ENCODE peak calls at places on chromosomes 7 and 10, in four cellular contexts. One of them, this sample, is unnamed.

GRCh38 chr7:108311446-108312168 is 144.6 kb downstream of the NRCAM start:
- DNase-seq in stimulated activated CD8-positive, alpha-beta memory T cell treated with anti-CD3 and anti-CD28 coated beads, Interleukin-7, amount 100 ng/mL, for 1 hour: no peak
- DNase-seq in EL: peak
- DNase-seq in iPS DF 19.7: no peak
- DNase-seq in this sample: peak

GRCh38 chr7:139960158-139960557 is 102.6 kb downstream of the PARP12 start:
- DNase-seq in stimulated activated CD8-positive, alpha-beta memory T cell treated with anti-CD3 and anti-CD28 coated beads, Interleukin-7, amount 100 ng/mL, for 1 hour: no peak
- DNase-seq in EL: peak
- DNase-seq in iPS DF 19.7: no peak
- DNase-seq in this sample: no peak

GRCh38 chr10:95485030-95485429 is 76.1 kb downstream of the SORBS1 start:
- DNase-seq in stimulated activated CD8-positive, alpha-beta memory T cell treated with anti-CD3 and anti-CD28 coated beads, Interleukin-7, amount 100 ng/mL, for 1 hour: no peak
- DNase-seq in EL: no peak
- DNase-seq in iPS DF 19.7: no peak
- DNase-seq in this sample: no peak

GRCh38 chr7:26291699-26292538 is at the start of gene SNX10:
- DNase-seq in stimulated activated CD8-positive, alpha-beta memory T cell treated with anti-CD3 and anti-CD28 coated beads, Interleukin-7, amount 100 ng/mL, for 1 hour: peak
- DNase-seq in EL: peak
- DNase-seq in iPS DF 19.7: peak
- DNase-seq in this sample: peak

GRCh38 chr7:1458676-1459511 is at the start of gene MICALL2:
- DNase-seq in stimulated activated CD8-positive, alpha-beta memory T cell treated with anti-CD3 and anti-CD28 coated beads, Interleukin-7, amount 100 ng/mL, for 1 hour: no peak
- DNase-seq in EL: peak
- DNase-seq in iPS DF 19.7: no peak
- DNase-seq in this sample: peak

GRCh38 chr7:130274983-130275649 is 8.5 kb downstream of the CPA2 start:
- DNase-seq in stimulated activated CD8-positive, alpha-beta memory T cell treated with anti-CD3 and anti-CD28 coated beads, Interleukin-7, amount 100 ng/mL, for 1 hour: no peak
- DNase-seq in EL: no peak
- DNase-seq in iPS DF 19.7: no peak
- DNase-seq in this sample: no peak

GRCh38 chr10:3095373-3096139 is 28.2 kb downstream of the PFKP start:
- DNase-seq in stimulated activated CD8-positive, alpha-beta memory T cell treated with anti-CD3 and anti-CD28 coated beads, Interleukin-7, amount 100 ng/mL, for 1 hour: peak
- DNase-seq in EL: peak
- DNase-seq in iPS DF 19.7: no peak
- DNase-seq in this sample: peak

GRCh38 chr7:50274361-50274760 is 30.2 kb upstream of the IKZF1 start:
- DNase-seq in stimulated activated CD8-positive, alpha-beta memory T cell treated with anti-CD3 and anti-CD28 coated beads, Interleukin-7, amount 100 ng/mL, for 1 hour: no peak
- DNase-seq in EL: no peak
- DNase-seq in iPS DF 19.7: no peak
- DNase-seq in this sample: no peak

GRCh38 chr7:148697256-148697841 is 1.4 kb upstream of the CUL1 start:
- DNase-seq in stimulated activated CD8-positive, alpha-beta memory T cell treated with anti-CD3 and anti-CD28 coated beads, Interleukin-7, amount 100 ng/mL, for 1 hour: no peak
- DNase-seq in EL: peak
- DNase-seq in iPS DF 19.7: no peak
- DNase-seq in this sample: peak

GRCh38 chr10:944034-944831 is 12.7 kb upstream of the LARP4B start:
- DNase-seq in stimulated activated CD8-positive, alpha-beta memory T cell treated with anti-CD3 and anti-CD28 coated beads, Interleukin-7, amount 100 ng/mL, for 1 hour: no peak
- DNase-seq in EL: peak
- DNase-seq in iPS DF 19.7: no peak
- DNase-seq in this sample: peak

GRCh38 chr7:70766694-70767093 is 365.2 kb upstream of the GALNT17 start:
- DNase-seq in stimulated activated CD8-positive, alpha-beta memory T cell treated with anti-CD3 and anti-CD28 coated beads, Interleukin-7, amount 100 ng/mL, for 1 hour: no peak
- DNase-seq in EL: no peak
- DNase-seq in iPS DF 19.7: no peak
- DNase-seq in this sample: no peak

GRCh38 chr10:44929356-44930113 is 18.4 kb downstream of the TMEM72 start:
- DNase-seq in stimulated activated CD8-positive, alpha-beta memory T cell treated with anti-CD3 and anti-CD28 coated beads, Interleukin-7, amount 100 ng/mL, for 1 hour: no peak
- DNase-seq in EL: no peak
- DNase-seq in iPS DF 19.7: no peak
- DNase-seq in this sample: no peak

GRCh38 chr7:4189151-4189570 is 492.9 kb upstream of the FOXK1 start:
- DNase-seq in stimulated activated CD8-positive, alpha-beta memory T cell treated with anti-CD3 and anti-CD28 coated beads, Interleukin-7, amount 100 ng/mL, for 1 hour: no peak
- DNase-seq in EL: no peak
- DNase-seq in iPS DF 19.7: no peak
- DNase-seq in this sample: no peak

GRCh38 chr10:3407208-3407607 is 234.6 kb upstream of the PITRM1 start:
- DNase-seq in stimulated activated CD8-positive, alpha-beta memory T cell treated with anti-CD3 and anti-CD28 coated beads, Interleukin-7, amount 100 ng/mL, for 1 hour: no peak
- DNase-seq in EL: peak
- DNase-seq in iPS DF 19.7: no peak
- DNase-seq in this sample: peak

GRCh38 chr7:80206763-80207162 is 72.1 kb downstream of the GNAI1 start:
- DNase-seq in stimulated activated CD8-positive, alpha-beta memory T cell treated with anti-CD3 and anti-CD28 coated beads, Interleukin-7, amount 100 ng/mL, for 1 hour: no peak
- DNase-seq in EL: no peak
- DNase-seq in iPS DF 19.7: no peak
- DNase-seq in this sample: no peak

GRCh38 chr7:79361214-79361613 is 92.3 kb downstream of the MAGI2 start:
- DNase-seq in stimulated activated CD8-positive, alpha-beta memory T cell treated with anti-CD3 and anti-CD28 coated beads, Interleukin-7, amount 100 ng/mL, for 1 hour: no peak
- DNase-seq in EL: no peak
- DNase-seq in iPS DF 19.7: peak
- DNase-seq in this sample: no peak

GRCh38 chr7:8217200-8218068 is 44.5 kb downstream of the ICA1 start:
- DNase-seq in stimulated activated CD8-positive, alpha-beta memory T cell treated with anti-CD3 and anti-CD28 coated beads, Interleukin-7, amount 100 ng/mL, for 1 hour: no peak
- DNase-seq in EL: peak
- DNase-seq in iPS DF 19.7: no peak
- DNase-seq in this sample: peak

GRCh38 chr10:27743736-27744477 is 1.7 kb downstream of the MKX start:
- DNase-seq in stimulated activated CD8-positive, alpha-beta memory T cell treated with anti-CD3 and anti-CD28 coated beads, Interleukin-7, amount 100 ng/mL, for 1 hour: no peak
- DNase-seq in EL: peak
- DNase-seq in iPS DF 19.7: no peak
- DNase-seq in this sample: peak

GRCh38 chr10:91409869-91410637 is at the start of gene HECTD2:
- DNase-seq in stimulated activated CD8-positive, alpha-beta memory T cell treated with anti-CD3 and anti-CD28 coated beads, Interleukin-7, amount 100 ng/mL, for 1 hour: peak
- DNase-seq in EL: peak
- DNase-seq in iPS DF 19.7: no peak
- DNase-seq in this sample: peak

GRCh38 chr7:133705596-133705995 is 421.5 kb upstream of the LRGUK start:
- DNase-seq in stimulated activated CD8-positive, alpha-beta memory T cell treated with anti-CD3 and anti-CD28 coated beads, Interleukin-7, amount 100 ng/mL, for 1 hour: no peak
- DNase-seq in EL: peak
- DNase-seq in iPS DF 19.7: no peak
- DNase-seq in this sample: peak

GRCh38 chr10:48470115-48470892 is 134.6 kb downstream of the ARHGAP22 start:
- DNase-seq in stimulated activated CD8-positive, alpha-beta memory T cell treated with anti-CD3 and anti-CD28 coated beads, Interleukin-7, amount 100 ng/mL, for 1 hour: no peak
- DNase-seq in EL: no peak
- DNase-seq in iPS DF 19.7: no peak
- DNase-seq in this sample: no peak

GRCh38 chr10:108663551-108663950 is 1259.8 kb downstream of the XPNPEP1 start:
- DNase-seq in stimulated activated CD8-positive, alpha-beta memory T cell treated with anti-CD3 and anti-CD28 coated beads, Interleukin-7, amount 100 ng/mL, for 1 hour: no peak
- DNase-seq in EL: no peak
- DNase-seq in iPS DF 19.7: no peak
- DNase-seq in this sample: no peak

GRCh38 chr7:4738711-4739527 is 36.5 kb upstream of the AP5Z1 start:
- DNase-seq in stimulated activated CD8-positive, alpha-beta memory T cell treated with anti-CD3 and anti-CD28 coated beads, Interleukin-7, amount 100 ng/mL, for 1 hour: no peak
- DNase-seq in EL: peak
- DNase-seq in iPS DF 19.7: no peak
- DNase-seq in this sample: peak

GRCh38 chr7:39609084-39609461 is 14.3 kb upstream of the RALA start:
- DNase-seq in stimulated activated CD8-positive, alpha-beta memory T cell treated with anti-CD3 and anti-CD28 coated beads, Interleukin-7, amount 100 ng/mL, for 1 hour: no peak
- DNase-seq in EL: peak
- DNase-seq in iPS DF 19.7: no peak
- DNase-seq in this sample: peak

GRCh38 chr10:30320248-30320647 is 28.8 kb downstream of the MTPAP start:
- DNase-seq in stimulated activated CD8-positive, alpha-beta memory T cell treated with anti-CD3 and anti-CD28 coated beads, Interleukin-7, amount 100 ng/mL, for 1 hour: no peak
- DNase-seq in EL: no peak
- DNase-seq in iPS DF 19.7: no peak
- DNase-seq in this sample: no peak

GRCh38 chr10:70309661-70310060 is 25.9 kb upstream of the NPFFR1 start:
- DNase-seq in stimulated activated CD8-positive, alpha-beta memory T cell treated with anti-CD3 and anti-CD28 coated beads, Interleukin-7, amount 100 ng/mL, for 1 hour: no peak
- DNase-seq in EL: no peak
- DNase-seq in iPS DF 19.7: no peak
- DNase-seq in this sample: no peak

GRCh38 chr10:35092851-35093250 is 2.7 kb upstream of the CUL2 start:
- DNase-seq in stimulated activated CD8-positive, alpha-beta memory T cell treated with anti-CD3 and anti-CD28 coated beads, Interleukin-7, amount 100 ng/mL, for 1 hour: no peak
- DNase-seq in EL: peak
- DNase-seq in iPS DF 19.7: no peak
- DNase-seq in this sample: peak

GRCh38 chr10:94046152-94046551 is 52.4 kb downstream of the PLCE1 start:
- DNase-seq in stimulated activated CD8-positive, alpha-beta memory T cell treated with anti-CD3 and anti-CD28 coated beads, Interleukin-7, amount 100 ng/mL, for 1 hour: no peak
- DNase-seq in EL: no peak
- DNase-seq in iPS DF 19.7: no peak
- DNase-seq in this sample: no peak

GRCh38 chr10:61747341-61747740 is 84.6 kb downstream of the CABCOCO1 start:
- DNase-seq in stimulated activated CD8-positive, alpha-beta memory T cell treated with anti-CD3 and anti-CD28 coated beads, Interleukin-7, amount 100 ng/mL, for 1 hour: no peak
- DNase-seq in EL: peak
- DNase-seq in iPS DF 19.7: no peak
- DNase-seq in this sample: no peak

GRCh38 chr7:138207555-138207971 is 131.3 kb downstream of the AKR1D1 start:
- DNase-seq in stimulated activated CD8-positive, alpha-beta memory T cell treated with anti-CD3 and anti-CD28 coated beads, Interleukin-7, amount 100 ng/mL, for 1 hour: no peak
- DNase-seq in EL: no peak
- DNase-seq in iPS DF 19.7: no peak
- DNase-seq in this sample: no peak

GRCh38 chr7:4764402-4765007 is 10.9 kb upstream of the AP5Z1 start:
- DNase-seq in stimulated activated CD8-positive, alpha-beta memory T cell treated with anti-CD3 and anti-CD28 coated beads, Interleukin-7, amount 100 ng/mL, for 1 hour: no peak
- DNase-seq in EL: no peak
- DNase-seq in iPS DF 19.7: no peak
- DNase-seq in this sample: no peak

GRCh38 chr10:30691601-30692015 is 62.1 kb upstream of the LYZL2 start:
- DNase-seq in stimulated activated CD8-positive, alpha-beta memory T cell treated with anti-CD3 and anti-CD28 coated beads, Interleukin-7, amount 100 ng/mL, for 1 hour: no peak
- DNase-seq in EL: peak
- DNase-seq in iPS DF 19.7: no peak
- DNase-seq in this sample: peak

GRCh38 chr10:100878291-100878910 is 34.4 kb upstream of the SLF2 start:
- DNase-seq in stimulated activated CD8-positive, alpha-beta memory T cell treated with anti-CD3 and anti-CD28 coated beads, Interleukin-7, amount 100 ng/mL, for 1 hour: no peak
- DNase-seq in EL: peak
- DNase-seq in iPS DF 19.7: peak
- DNase-seq in this sample: peak

This sample was measured in GM23248.